ENCODE peak calls at places on chromosomes 13 and 19, in ten cellular contexts. T is stomach; C is endodermal cell; S is aorta; L is BJ; F is retinal pigment epithelial cell; M is LNCaP clone FGC; U is AG04450; K is CD8-positive, alpha-beta memory T cell; N is heart left ventricle. J is an unnamed sample.

GRCh38 chr19:1079566-1080111 is 12.7 kb downstream of the ARHGAP45 start:
- DNase-seq in T (no peak), M (no peak), U (no peak), F (no peak), L (no peak), K (peak; percentile 44), C (no peak), S (peak; percentile 74), N (no peak), J (no peak)

GRCh38 chr19:54390942-54391577 is 24.2 kb upstream of the TTYH1 start:
- DNase-seq in C (peak; percentile 88), S (no peak), L (peak; percentile 2), N (no peak), T (peak; percentile 39), M (peak; percentile 18), F (peak; percentile 6), K (peak; percentile 61), U (peak; percentile 16), J (no peak)

GRCh38 chr13:90302113-90302512 is 1045.4 kb upstream of the MIR17HG start:
- DNase-seq in M (no peak), F (peak; percentile 25), S (no peak), L (peak; percentile 21), C (no peak), U (no peak), N (no peak), K (no peak), T (no peak), J (no peak)

GRCh38 chr13:22061806-22062391 is 391.0 kb downstream of the FGF9 start:
- DNase-seq in F (no peak), S (no peak), T (no peak), L (no peak), M (no peak), N (no peak), C (no peak), U (no peak), K (no peak), J (peak; percentile 57)

GRCh38 chr13:107203146-107203847 is 635.4 kb upstream of the ARGLU1 start:
- DNase-seq in N (no peak), S (no peak), T (no peak), M (no peak), U (no peak), L (no peak), F (no peak), K (no peak), C (peak; percentile 82), J (no peak)

GRCh38 chr19:45442927-45443461 is 19.3 kb upstream of the ERCC1 start:
- DNase-seq in K (peak; percentile 45), F (no peak), N (peak; percentile 67), M (no peak), S (peak; percentile 85), C (peak; percentile 87), U (no peak), L (no peak), T (peak; percentile 42), J (no peak)

GRCh38 chr13:66689628-66690027 is 540.5 kb downstream of the PCDH9 start:
- DNase-seq in K (no peak), U (no peak), S (no peak), C (no peak), L (no peak), T (no peak), N (no peak), F (no peak), M (no peak), J (no peak)

GRCh38 chr19:4354282-4354681 is 10.9 kb downstream of the MPND start:
- DNase-seq in F (no peak), S (no peak), L (no peak), T (no peak), N (no peak), U (no peak), C (no peak), M (no peak), K (no peak), J (no peak)

GRCh38 chr13:48852911-48853310 is 122.8 kb upstream of the FNDC3A start:
- DNase-seq in S (no peak), M (no peak), F (no peak), N (no peak), L (no peak), U (no peak), K (no peak), C (no peak), T (no peak), J (no peak)

GRCh38 chr13:30346159-30346788 is 38.9 kb upstream of the KATNAL1 start:
- DNase-seq in M (no peak), T (peak; percentile 59), N (no peak), C (no peak), K (peak; percentile 55), F (no peak), U (no peak), L (no peak), S (no peak), J (peak; percentile 37)

GRCh38 chr19:6220385-6221191 is 59.2 kb downstream of the MLLT1 start:
- DNase-seq in K (no peak), T (no peak), S (peak; percentile 84), N (peak; percentile 67), L (no peak), F (no peak), M (no peak), U (no peak), C (no peak), J (no peak)

GRCh38 chr13:93339550-93339949 is 112.9 kb downstream of the GPC6 start:
- DNase-seq in T (no peak), U (no peak), C (no peak), M (no peak), L (no peak), N (no peak), K (no peak), F (no peak), S (no peak), J (no peak)

GRCh38 chr13:102277286-102277685 is 124.6 kb downstream of the FGF14 start:
- DNase-seq in S (no peak), N (peak; percentile 55), U (no peak), M (no peak), F (no peak), K (no peak), L (no peak), T (no peak), C (no peak), J (no peak)

GRCh38 chr19:19451429-19452240 is 46.2 kb downstream of the GATAD2A start:
- DNase-seq in C (no peak), N (no peak), L (no peak), U (no peak), K (peak; percentile 19), M (no peak), S (no peak), T (no peak), F (no peak), J (peak; percentile 28)

DNA sequence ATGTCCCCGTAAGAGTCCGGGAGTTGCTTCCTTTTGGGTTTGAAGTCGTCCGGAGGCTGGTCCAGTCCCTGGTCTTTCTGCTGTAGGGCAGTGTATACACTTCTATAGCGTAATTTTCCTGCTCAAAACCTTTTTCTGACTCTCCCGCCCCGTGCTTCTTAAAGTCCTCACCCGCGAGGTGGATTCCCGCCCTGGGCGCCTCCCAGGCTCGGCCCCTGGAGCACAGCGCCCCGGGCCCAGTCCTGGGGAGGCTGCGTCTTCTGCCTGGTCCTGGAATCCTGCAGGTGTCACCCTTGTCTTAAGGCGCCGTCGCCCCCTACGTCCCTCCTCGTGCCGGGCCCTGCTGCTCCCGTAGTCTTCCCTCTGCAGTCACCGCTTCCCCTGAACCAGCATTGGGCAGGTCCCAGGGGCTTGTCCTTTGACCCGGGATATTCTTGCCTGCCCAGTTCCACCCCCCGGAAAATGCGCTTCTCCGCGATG is 34.4 kb upstream of the ZNF808 start:
- DNase-seq in F (no peak), C (peak; percentile 91), T (no peak), K (no peak), N (no peak), M (no peak), U (no peak), L (no peak), S (no peak), J (no peak)
- H3K4me3 ChIP-seq in F (no peak overlapping the region), C (peak overlapping the region; percentile 76), T (peak overlapping the region; percentile 13), K (no peak overlapping the region), N (no peak overlapping the region), M (no peak overlapping the region), U (no peak overlapping the region), L (no peak overlapping the region), S (no peak overlapping the region), J (no peak overlapping the region)

GRCh38 chr19:12195501-12195860 is 32.6 kb downstream of the ZNF136 start:
- DNase-seq in F (no peak), N (no peak), C (no peak), K (no peak), M (no peak), S (no peak), L (no peak), U (no peak), T (no peak), J (no peak)
- H3K4me3 ChIP-seq in F (peak overlapping the region; percentile 63), N (peak overlapping the region; percentile 83), C (peak overlapping the region; percentile 59), K (no peak overlapping the region), M (peak overlapping the region; percentile 58), S (no peak overlapping the region), L (peak overlapping the region; percentile 24), U (peak overlapping the region; percentile 56), T (peak overlapping the region; percentile 75), J (peak overlapping the region; percentile 34)

GRCh38 chr13:24138911-24139310 is 21.6 kb upstream of the SPATA13 start:
- DNase-seq in C (no peak), L (no peak), N (no peak), T (no peak), K (no peak), M (no peak), F (no peak), U (no peak), S (no peak), J (no peak)
- H3K4me3 ChIP-seq in C (no peak overlapping the region), L (no peak overlapping the region), N (no peak overlapping the region), T (no peak overlapping the region), K (no peak overlapping the region), M (no peak overlapping the region), F (no peak overlapping the region), U (no peak overlapping the region), S (no peak overlapping the region), J (no peak overlapping the region)

GRCh38 chr19:18418725-18419194 is 438 bp upstream of the SSBP4 start:
- DNase-seq in M (no peak), S (peak; percentile 83), F (no peak), L (no peak), T (no peak), N (peak; percentile 59), K (no peak), U (no peak), C (no peak), J (peak; percentile 60)
- H3K4me3 ChIP-seq in M (peak overlapping the region; percentile 75), S (no peak overlapping the region), F (peak overlapping the region; percentile 32), L (peak overlapping the region; percentile 87), T (peak overlapping the region; percentile 69), N (peak overlapping the region; percentile 69), K (peak overlapping the region; percentile 81), U (peak overlapping the region; percentile 49), C (peak overlapping the region; percentile 59), J (peak overlapping the region; percentile 48)

DNA sequence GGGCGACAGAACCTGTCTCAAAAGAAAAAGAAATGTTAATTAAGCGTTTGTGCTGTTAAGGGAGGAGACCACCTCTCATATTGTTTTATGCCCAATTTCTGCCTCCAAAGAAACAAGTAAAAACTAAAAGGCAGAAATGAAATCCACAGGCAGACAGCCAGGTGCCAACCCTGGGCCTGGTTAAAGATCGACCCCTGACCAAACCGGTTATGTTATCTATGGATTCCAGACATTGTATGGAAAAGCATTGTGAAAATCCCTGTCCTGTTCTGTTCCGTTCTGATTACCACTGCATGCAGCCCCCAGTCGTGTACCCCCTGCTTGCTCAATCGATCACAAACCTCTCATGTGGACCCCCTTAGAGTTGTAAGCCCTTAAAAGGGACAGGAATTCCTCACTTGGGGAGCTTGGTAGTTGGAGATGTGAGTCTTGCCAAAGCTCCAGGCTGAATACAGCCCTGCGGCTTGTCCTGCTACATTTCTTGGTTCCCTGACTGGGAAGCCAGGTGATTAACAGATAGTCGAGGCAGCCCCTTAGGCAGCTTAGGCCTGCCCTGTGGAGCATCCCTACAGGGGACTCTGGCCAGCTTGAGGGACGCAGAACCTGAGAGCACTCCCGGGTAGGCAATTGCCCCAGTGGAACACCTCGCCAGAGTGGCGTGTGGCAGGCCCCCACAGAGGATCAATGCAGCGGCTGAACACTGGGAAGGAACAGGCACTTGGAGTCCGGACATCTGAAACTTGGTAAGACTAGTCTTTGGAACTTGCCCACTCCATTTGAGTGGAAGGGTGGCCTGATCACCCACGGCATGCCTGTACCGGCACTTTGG is 748 bp upstream of the ZNF552 start:
- DNase-seq in S (no peak), U (no peak), K (no peak), M (no peak), N (no peak), T (peak; percentile 56), F (no peak), C (no peak), L (no peak), J (no peak)
- H3K4me3 ChIP-seq in S (no peak overlapping the region), U (peak overlapping the region; percentile 37), K (peak overlapping the region; percentile 91), M (peak overlapping the region; percentile 99), N (peak overlapping the region; percentile 84), T (peak overlapping the region; percentile 93), F (peak overlapping the region; percentile 92), C (peak overlapping the region; percentile 96), L (no peak overlapping the region), J (peak overlapping the region; percentile 41)

J was measured in GM06990.